ENCODE peak calls at places on chromosomes 4 and X, in ten cellular contexts. Q, E, D, P, N, G, I, W, Z and Y are unnamed samples.

GRCh38 chr4:147160908-147161513 is 215.3 kb upstream of the TTC29 start:
- DNase-seq in E (peak; percentile 23), Q (peak; percentile 80), P (no peak), G (peak; percentile 71), D (peak; percentile 84), I (no peak), Z (no peak), W (peak; percentile 43), N (no peak), Y (peak; percentile 34)

GRCh38 chrX:18360867-18361266 is 6.4 kb upstream of the SCML2 start:
- DNase-seq in I (no peak), G (peak; percentile 12), Z (no peak), Q (peak; percentile 2), P (no peak), E (peak; percentile 86), W (no peak), N (no peak), D (no peak), Y (no peak)

GRCh38 chr4:121741751-121742150 is 23.2 kb downstream of the SMIM43 start:
- DNase-seq in E (no peak), N (no peak), D (peak; percentile 19), P (no peak), Z (no peak), Q (peak; percentile 40), W (no peak), G (peak; percentile 41), I (no peak), Y (no peak)

GRCh38 chrX:107324493-107325310 is 118.3 kb downstream of the DNAAF6 start:
- DNase-seq in E (peak; percentile 39), P (peak; percentile 44), Q (peak; percentile 31), Z (peak; percentile 58), W (no peak), N (no peak), I (no peak), D (peak; percentile 36), G (peak; percentile 4), Y (peak; percentile 73)

GRCh38 chrX:153807976-153808375 is 13.5 kb downstream of the SSR4 start:
- DNase-seq in N (no peak), P (no peak), Q (no peak), I (no peak), Z (no peak), G (no peak), D (no peak), W (no peak), E (no peak), Y (no peak)

GRCh38 chr4:183411291-183411861 is 33.1 kb upstream of the CDKN2AIP start:
- DNase-seq in I (no peak), P (no peak), W (no peak), Z (peak; percentile 57), G (peak; percentile 67), D (no peak), N (no peak), E (no peak), Q (no peak), Y (no peak)

GRCh38 chrX:63784902-63785692 is at the start of gene ARHGEF9:
- DNase-seq in G (no peak), Q (peak; percentile 7), P (peak; percentile 23), D (peak; percentile 5), N (peak; percentile 17), E (peak; percentile 39), Z (peak; percentile 68), W (no peak), I (no peak), Y (peak; percentile 34)

GRCh38 chr4:113607147-113607720 is 154.3 kb downstream of the CAMK2D start:
- DNase-seq in P (no peak), W (no peak), N (no peak), E (no peak), I (no peak), G (no peak), Z (no peak), Q (no peak), D (no peak), Y (no peak)

GRCh38 chrX:51568586-51568985 is 50.1 kb downstream of the CENPVL3 start:
- DNase-seq in E (no peak), D (peak; percentile 35), Q (peak; percentile 4), G (peak; percentile 91), Z (no peak), W (no peak), I (no peak), N (no peak), P (no peak), Y (no peak)

GRCh38 chr4:184644553-184645307 is 4.5 kb downstream of the CASP3 start:
- DNase-seq in Q (no peak), D (peak; percentile 67), W (no peak), Z (no peak), P (no peak), I (no peak), G (peak; percentile 40), E (no peak), N (no peak), Y (no peak)

GRCh38 chrX:105191878-105192277 is 28.6 kb downstream of the TEX13A start:
- DNase-seq in G (no peak), W (no peak), Z (no peak), E (no peak), P (no peak), Q (peak; percentile 7), N (no peak), D (peak; percentile 48), I (no peak), Y (no peak)

GRCh38 chr4:124710911-124711310 is 1.6 kb downstream of the ANKRD50 start:
- DNase-seq in N (no peak), W (no peak), D (peak; percentile 28), I (peak; percentile 30), G (no peak), E (no peak), P (no peak), Q (peak; percentile 34), Z (no peak), Y (peak; percentile 47)

GRCh38 chrX:369563-370101 is 17.1 kb downstream of the PPP2R3B start:
- DNase-seq in Q (no peak), E (no peak), N (no peak), G (no peak), P (peak; percentile 11), Z (no peak), I (no peak), D (no peak), W (no peak), Y (no peak)

GRCh38 chr4:102705391-102705935 is 55.3 kb downstream of the MANBA start:
- DNase-seq in D (no peak), W (no peak), P (no peak), N (no peak), G (no peak), Z (no peak), Q (no peak), E (no peak), I (no peak), Y (no peak)

GRCh38 chr4:7332216-7333023 is 102.3 kb downstream of the PSAPL1 start:
- DNase-seq in P (no peak), G (peak; percentile 71), I (no peak), E (peak; percentile 50), Q (peak; percentile 70), Z (peak; percentile 82), N (peak; percentile 41), D (peak; percentile 90), W (no peak), Y (peak; percentile 53)

GRCh38 chr4:82373816-82374740 is at the start of gene HNRNPD:
- DNase-seq in E (peak; percentile 98), Z (peak; percentile 100), I (peak; percentile 98), N (peak; percentile 98), Q (peak; percentile 100), G (peak; percentile 100), P (peak; percentile 97), W (peak; percentile 99), D (peak; percentile 100), Y (peak; percentile 99)
- TF ChIP-seq CTCF in E (no peak), Z (no peak), I (no peak), N (peak; percentile 21), Q (no peak), G (no peak), P (no peak), W (no peak), D (no peak), Y (no peak)

GRCh38 chr4:98110214-98110613 is 33.1 kb downstream of the STPG2 start:
- DNase-seq in G (no peak), Z (no peak), I (no peak), N (no peak), P (no peak), W (no peak), Q (no peak), D (no peak), E (no peak), Y (peak; percentile 73)

GRCh38 chr4:98110929-98111328 is 32.3 kb downstream of the STPG2 start:
- DNase-seq in W (no peak), Z (no peak), G (no peak), Q (no peak), P (no peak), I (no peak), D (no peak), E (no peak), N (no peak), Y (no peak)

GRCh38 chr4:98117363-98117762 is 25.9 kb downstream of the STPG2 start:
- DNase-seq in G (no peak), E (no peak), W (no peak), N (no peak), P (no peak), I (no peak), Q (no peak), D (no peak), Z (no peak), Y (no peak)

GRCh38 chr4:98113005-98113404 is 30.3 kb downstream of the STPG2 start:
- DNase-seq in G (peak; percentile 25), E (no peak), D (peak; percentile 65), N (no peak), Q (peak; percentile 42), I (no peak), W (no peak), Z (no peak), P (no peak), Y (peak; percentile 10)
- TF ChIP-seq CTCF in G (peak; percentile 32), E (no peak), D (peak; percentile 66), N (peak; percentile 53), Q (peak; percentile 23), I (no peak), W (peak; percentile 27), Z (peak; percentile 19), P (no peak), Y (no peak)

DNA sequence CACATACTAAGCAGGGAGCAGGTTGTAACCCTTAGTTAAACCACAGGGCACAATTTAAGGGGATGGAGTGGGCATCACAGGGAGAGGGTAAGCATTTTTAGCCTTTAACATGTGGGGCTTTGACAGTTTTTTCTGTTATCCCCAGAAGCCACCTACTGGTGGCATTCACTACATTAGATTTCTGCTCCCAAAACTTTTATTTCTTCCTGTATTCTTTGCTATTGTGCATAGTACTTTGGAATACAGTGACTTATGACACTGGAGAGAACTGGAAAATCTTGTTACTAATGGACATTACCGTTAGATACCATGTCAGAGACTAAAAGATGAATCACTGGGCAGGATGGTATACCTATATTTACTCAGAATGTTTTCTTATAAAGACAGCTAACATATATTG is 7.3 kb downstream of the TRIM75 start:
- DNase-seq in D (peak; percentile 9), I (no peak), N (no peak), G (no peak), W (no peak), P (no peak), Z (no peak), E (no peak), Q (no peak), Y (no peak)
- TF ChIP-seq CTCF in D (peak; percentile 24), I (no peak), N (peak; percentile 25), G (no peak), W (peak; percentile 12), P (no peak), Z (no peak), E (no peak), Q (peak; percentile 23), Y (no peak)

DNA sequence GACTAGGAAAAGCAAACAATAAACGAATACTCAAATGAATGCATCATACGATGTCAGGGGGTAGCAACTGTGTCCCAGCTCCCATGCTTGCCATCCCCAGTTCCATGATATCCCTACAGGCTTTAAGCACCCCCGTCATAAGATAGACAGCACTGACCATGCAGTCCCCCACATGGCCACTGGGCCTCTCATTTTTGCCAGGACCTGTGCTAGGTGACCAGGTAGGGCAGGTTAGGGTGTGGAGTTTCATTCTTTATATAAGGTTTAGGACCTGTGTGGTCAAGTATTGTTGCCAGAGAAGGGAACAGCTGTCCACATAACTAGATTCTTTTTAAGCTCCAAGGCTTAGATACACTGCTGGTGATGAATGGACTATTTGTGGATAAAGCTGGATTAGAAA is 9.7 kb downstream of the PPEF2 start:
- DNase-seq in P (no peak), N (no peak), Q (no peak), G (no peak), D (no peak), I (no peak), W (no peak), Z (no peak), E (no peak), Y (no peak)
- TF ChIP-seq CTCF in P (no peak), N (no peak), Q (peak; percentile 37), G (no peak), D (peak; percentile 36), I (no peak), W (no peak), Z (no peak), E (no peak), Y (no peak)